ENCODE peak calls at places on chromosome 2, in six cellular contexts. O is IMR-90, J is trophoblast cell, Q is neuronal stem cell, S is mesendoderm, U is H9. A is an unnamed sample.

GRCh38 chr2:127807678-127808353 is 3.2 kb downstream of the WDR33 start:
- DNase-seq in U (no peak), O (no peak), Q (no peak), J (no peak), S (peak; percentile 27), A (peak; percentile 33)

GRCh38 chr2:152354909-152355308 is 19.9 kb downstream of the FMNL2 start:
- DNase-seq in S (no peak), Q (no peak), J (no peak), O (no peak), U (no peak), A (no peak)

GRCh38 chr2:218812096-218812815 is 19.3 kb downstream of the PRKAG3 start:
- DNase-seq in Q (no peak), U (no peak), O (no peak), J (no peak), S (no peak), A (no peak)

GRCh38 chr2:105187531-105187930 is 54.0 kb upstream of the GPR45 start:
- DNase-seq in S (peak; percentile 69), J (no peak), U (no peak), Q (no peak), O (no peak), A (peak; percentile 25)

GRCh38 chr2:236607471-236608307 is 38.1 kb downstream of the ACKR3 start:
- DNase-seq in S (peak; percentile 72), O (peak; percentile 14), Q (no peak), J (peak; percentile 97), U (no peak), A (peak; percentile 72)

GRCh38 chr2:31002510-31002909 is 135.7 kb downstream of the GALNT14 start:
- DNase-seq in Q (no peak), S (no peak), J (no peak), U (no peak), O (no peak), A (no peak)

GRCh38 chr2:94986392-94986963 is 39.0 kb upstream of the MAL start:
- DNase-seq in U (peak; percentile 62), O (peak; percentile 70), J (peak; percentile 54), S (peak; percentile 74), Q (peak; percentile 52), A (no peak)

GRCh38 chr2:180983468-180984388 is 3.3 kb downstream of the UBE2E3 start:
- DNase-seq in U (no peak), O (peak; percentile 69), S (peak; percentile 83), J (no peak), Q (peak; percentile 41), A (peak; percentile 76)

GRCh38 chr2:74984947-74985637 is 26.6 kb downstream of the POLE4 start:
- DNase-seq in O (no peak), S (peak; percentile 83), U (peak; percentile 34), Q (no peak), J (peak; percentile 74), A (no peak)

GRCh38 chr2:43033466-43034241 is 192.8 kb downstream of the ZFP36L2 start:
- DNase-seq in J (no peak), S (no peak), O (no peak), U (no peak), Q (no peak), A (no peak)

GRCh38 chr2:194705398-194705797 is 951.6 kb upstream of the SLC39A10 start:
- DNase-seq in O (no peak), J (no peak), Q (no peak), S (no peak), U (no peak), A (no peak)

GRCh38 chr2:19887508-19887907 is 14.3 kb downstream of the TTC32 start:
- DNase-seq in Q (no peak), S (no peak), U (no peak), J (no peak), O (no peak), A (no peak)

GRCh38 chr2:106972782-106973181 is 86.8 kb upstream of the ST6GAL2 start:
- DNase-seq in U (no peak), O (no peak), Q (no peak), J (no peak), S (no peak), A (no peak)

GRCh38 chr2:50863218-50863617 is 168.7 kb downstream of the NRXN1 start:
- DNase-seq in J (no peak), S (no peak), Q (no peak), O (no peak), U (no peak), A (no peak)

GRCh38 chr2:13057671-13058070 is 340.9 kb downstream of the TRIB2 start:
- DNase-seq in O (no peak), U (no peak), Q (no peak), S (no peak), J (no peak), A (no peak)

GRCh38 chr2:151891566-151892194 is 63.5 kb upstream of the ARL5A start:
- DNase-seq in Q (no peak), S (peak; percentile 18), J (peak; percentile 54), U (no peak), O (no peak), A (no peak)

GRCh38 chr2:181680055-181680936 is at the start of gene NEUROD1:
- DNase-seq in Q (no peak), S (peak; percentile 62), J (no peak), U (peak; percentile 94), O (no peak), A (no peak)

GRCh38 chr2:207594731-207595130 is 30.5 kb downstream of the METTL21A start:
- DNase-seq in U (no peak), O (no peak), Q (no peak), S (no peak), J (no peak), A (no peak)

GRCh38 chr2:240166191-240166590 is 25.7 kb upstream of the OTOS start:
- DNase-seq in S (no peak), J (no peak), Q (no peak), O (no peak), U (no peak), A (no peak)

GRCh38 chr2:72142743-72143440 is 4.8 kb downstream of the CYP26B1 start:
- DNase-seq in U (peak; percentile 66), Q (peak; percentile 50), J (peak; percentile 47), O (peak; percentile 13), S (peak; percentile 60), A (peak; percentile 55)

GRCh38 chr2:150630587-150631235 is 143.2 kb upstream of the RND3 start:
- DNase-seq in S (no peak), J (no peak), U (no peak), Q (no peak), O (peak; percentile 32), A (no peak)

GRCh38 chr2:196854629-196855028 is 45.5 kb upstream of the C2orf66 start:
- DNase-seq in J (no peak), U (no peak), S (no peak), Q (no peak), O (no peak), A (no peak)

GRCh38 chr2:212227755-212228154 is 310.8 kb downstream of the ERBB4 start:
- DNase-seq in Q (no peak), U (no peak), J (no peak), S (peak; percentile 7), O (peak; percentile 81), A (peak; percentile 71)

DNA sequence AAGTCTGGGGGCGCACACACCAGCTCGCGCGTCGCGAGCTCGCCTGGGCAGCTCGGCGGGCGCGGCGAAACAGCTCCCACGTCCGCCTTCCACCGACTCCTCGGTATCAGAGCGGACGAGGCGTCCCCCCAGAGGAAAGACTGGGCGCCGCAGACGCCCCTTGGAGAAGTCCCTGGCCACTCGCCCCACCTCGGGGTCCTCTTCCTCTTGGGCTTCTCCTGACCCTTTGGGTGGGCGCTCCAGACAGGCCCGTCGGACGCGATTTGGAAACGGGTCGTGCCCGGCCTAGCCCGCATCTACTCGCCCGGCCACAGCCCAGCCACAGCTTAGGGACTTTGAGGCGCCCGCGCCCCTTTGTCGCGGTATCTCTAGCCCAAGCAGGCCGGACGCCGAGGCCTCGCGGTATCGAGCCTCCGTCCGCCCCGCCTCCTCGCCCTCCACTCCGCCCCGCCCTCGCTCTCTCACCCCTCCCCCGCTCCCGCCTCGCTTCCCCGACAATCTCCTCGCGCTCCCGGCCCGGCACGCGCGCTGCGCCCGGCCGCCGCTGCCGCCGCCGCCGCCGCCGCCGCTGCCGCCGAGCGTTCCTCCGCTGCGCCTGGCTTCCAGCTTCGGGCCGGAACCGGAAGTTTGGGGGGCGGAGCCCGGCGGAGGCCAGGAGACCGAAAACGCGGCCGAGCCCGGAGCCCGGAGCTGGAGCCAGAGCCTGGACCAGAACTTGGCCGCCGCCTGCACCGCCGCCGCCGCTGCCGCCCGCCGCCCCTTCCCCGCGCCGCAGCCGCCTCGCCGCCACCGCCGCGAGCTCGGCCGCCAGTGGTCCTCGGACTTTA is 752 bp upstream of the ACVR2A start:
- DNase-seq in U (peak; percentile 92), J (peak; percentile 89), Q (peak; percentile 85), S (peak; percentile 94), O (peak; percentile 85), A (peak; percentile 93)
- H3K18ac ChIP-seq in U (peak overlapping the region; percentile 76), J (peak overlapping the region; percentile 98), Q (peak overlapping the region; percentile 99), S (peak overlapping the region; percentile 99), O (peak overlapping the region; percentile 62), A (peak overlapping the region; percentile 97)

GRCh38 chr2:158346041-158346440 is 110.5 kb downstream of the CCDC148 start:
- DNase-seq in J (no peak), S (peak; percentile 4), Q (peak; percentile 2), O (no peak), U (no peak), A (no peak)
- H2AK5ac ChIP-seq in J (no peak overlapping the region), S (no peak overlapping the region), Q (no peak overlapping the region), O (no peak overlapping the region), U (no peak overlapping the region), A (no peak overlapping the region)

GRCh38 chr2:179661986-179662385 is 199.4 kb downstream of the ZNF385B start:
- DNase-seq in J (no peak), S (no peak), Q (no peak), O (no peak), U (no peak), A (no peak)
- H3K18ac ChIP-seq in J (no peak overlapping the region), S (no peak overlapping the region), Q (no peak overlapping the region), O (no peak overlapping the region), U (no peak overlapping the region), A (no peak overlapping the region)

GRCh38 chr2:29097569-29097968 is 17.6 kb upstream of the CLIP4 start:
- DNase-seq in U (no peak), Q (no peak), S (no peak), J (no peak), O (no peak), A (no peak)
- H2AK5ac ChIP-seq in U (no peak overlapping the region), Q (no peak overlapping the region), S (no peak overlapping the region), J (no peak overlapping the region), O (no peak overlapping the region), A (no peak overlapping the region)

GRCh38 chr2:210938228-210938627 is 381.8 kb downstream of the CPS1 start:
- DNase-seq in S (no peak), U (no peak), O (no peak), J (no peak), Q (no peak), A (no peak)
- H3K18ac ChIP-seq in S (no peak overlapping the region), U (no peak overlapping the region), O (no peak overlapping the region), J (no peak overlapping the region), Q (no peak overlapping the region), A (no peak overlapping the region)

DNA sequence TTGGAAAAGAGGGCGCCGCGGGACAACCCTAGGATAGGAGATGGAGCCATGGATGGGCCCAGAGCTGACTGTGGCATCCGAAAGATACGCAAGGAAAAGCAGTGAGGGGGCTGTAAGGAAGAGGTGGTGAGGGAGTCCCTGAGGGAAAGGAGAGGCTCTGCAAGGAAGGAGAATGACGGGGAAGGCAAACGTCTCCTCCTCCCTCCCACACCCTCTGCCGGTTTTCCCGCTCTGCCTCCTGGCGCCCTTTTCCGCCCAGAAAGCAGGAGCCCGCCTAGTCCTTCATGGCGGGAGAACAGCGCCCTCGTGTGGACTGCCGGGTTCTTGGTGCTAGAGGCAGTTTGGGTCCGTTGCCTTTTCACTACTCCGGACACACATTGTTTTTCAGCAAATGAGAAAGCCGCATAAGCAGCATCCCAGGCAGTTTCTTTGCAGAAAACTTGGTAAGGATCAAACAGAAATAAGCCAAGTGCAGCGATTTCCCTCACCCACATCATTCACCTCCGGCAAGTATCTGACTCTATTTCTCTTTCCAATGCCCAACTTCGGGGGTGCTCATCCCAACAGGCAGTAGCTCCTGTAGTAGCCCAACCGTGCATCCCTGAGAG is 200.4 kb downstream of the INO80D start:
- DNase-seq in J (peak; percentile 89), S (peak; percentile 94), U (peak; percentile 94), Q (peak; percentile 72), O (peak; percentile 72), A (peak; percentile 75)
- H2AK5ac ChIP-seq in J (no peak overlapping the region), S (no peak overlapping the region), U (no peak overlapping the region), Q (no peak overlapping the region), O (no peak overlapping the region), A (no peak overlapping the region)

A was measured in mesenchymal stem cell.